ENCODE peak calls at places on chromosomes 13 and 19, in eight cellular contexts. G is T-cell, O is tibial artery, J is RWPE1, Z is H54, Q is AG09309, W is LoVo, I is M059J. T is an unnamed sample.

GRCh38 chr19:58579473-58580142 is 6.5 kb upstream of the MZF1 start:
- DNase-seq in Z (no peak), G (no peak), W (no peak), J (no peak), O (no peak), Q (no peak), I (no peak), T (no peak)

GRCh38 chr19:376111-376470 is 31.5 kb upstream of the MIER2 start:
- DNase-seq in I (no peak), Z (no peak), J (no peak), Q (no peak), W (no peak), O (no peak), G (no peak), T (no peak)

GRCh38 chr13:41746259-41746658 is 214.7 kb downstream of the VWA8 start:
- DNase-seq in Q (peak), J (peak), G (no peak), O (no peak), Z (no peak), I (peak), W (peak), T (no peak)

GRCh38 chr13:65597839-65598818 is 1632.0 kb downstream of the PCDH9 start:
- DNase-seq in O (no peak), G (no peak), I (peak), J (no peak), W (no peak), Z (no peak), Q (peak), T (no peak)

GRCh38 chr13:26929971-26930730 is 169.6 kb upstream of the GPR12 start:
- DNase-seq in I (peak), W (peak), Z (peak), J (peak), O (peak), Q (no peak), G (peak), T (peak)

GRCh38 chr19:45863840-45864628 is at the start of gene FOXA3:
- DNase-seq in W (peak), Q (no peak), J (no peak), Z (peak), G (no peak), O (no peak), I (peak), T (no peak)

GRCh38 chr19:45641274-45642105 is 2.3 kb upstream of the EML2 start:
- DNase-seq in J (peak), Q (no peak), I (peak), W (peak), O (peak), Z (peak), G (peak), T (peak)

GRCh38 chr13:105050696-105051095 is 1484.8 kb downstream of the EFNB2 start:
- DNase-seq in I (peak), Q (no peak), G (no peak), W (no peak), J (no peak), O (no peak), Z (no peak), T (no peak)

GRCh38 chr19:19372656-19373416 is 32.6 kb upstream of the GATAD2A start:
- DNase-seq in O (peak), J (peak), Z (peak), Q (no peak), W (peak), I (peak), G (no peak), T (no peak)

GRCh38 chr13:37118002-37118401 is 12.5 kb upstream of the CSNK1A1L start:
- DNase-seq in G (no peak), Q (no peak), J (no peak), W (no peak), I (no peak), Z (no peak), O (no peak), T (no peak)

GRCh38 chr19:34556500-34556899 is 74.9 kb downstream of the WTIP start:
- DNase-seq in O (no peak), Z (no peak), J (no peak), I (peak), G (no peak), Q (peak), W (no peak), T (no peak)

GRCh38 chr19:49058592-49058991 is 1.0 kb upstream of the CGB7 start:
- DNase-seq in O (no peak), Z (no peak), Q (no peak), W (no peak), G (no peak), I (peak), J (no peak), T (no peak)

GRCh38 chr13:25037057-25037813 is 58.7 kb upstream of the PABPC3 start:
- DNase-seq in J (peak), O (no peak), I (peak), W (peak), G (no peak), Z (peak), Q (peak), T (no peak)

GRCh38 chr19:4556574-4557185 is 2.8 kb downstream of the SEMA6B start:
- DNase-seq in O (no peak), Q (no peak), Z (no peak), J (peak), I (no peak), G (no peak), W (peak), T (no peak)

GRCh38 chr13:53105881-53106280 is 77.3 kb downstream of the OLFM4 start:
- DNase-seq in J (no peak), O (no peak), W (no peak), Q (no peak), G (no peak), I (no peak), Z (no peak), T (no peak)

GRCh38 chr19:1446713-1447564 is 3.0 kb upstream of the APC2 start:
- DNase-seq in Z (no peak), J (no peak), W (no peak), O (no peak), I (peak), Q (no peak), G (no peak), T (no peak)

GRCh38 chr13:51148952-51149573 is 38.0 kb upstream of the C13orf42 start:
- DNase-seq in G (no peak), W (peak), I (peak), O (no peak), J (peak), Q (peak), Z (no peak), T (peak)

GRCh38 chr19:51136891-51137551 is 5.1 kb upstream of the SIGLEC7 start:
- DNase-seq in W (no peak), I (no peak), Q (no peak), Z (no peak), J (no peak), O (peak), G (no peak), T (no peak)

GRCh38 chr13:30421093-30422055 is 919 bp upstream of the UBE2L5 start:
- DNase-seq in Q (no peak), W (peak), Z (peak), J (peak), O (peak), G (no peak), I (peak), T (no peak)

GRCh38 chr19:57803594-57804325 is 11.0 kb downstream of the ZNF552 start:
- DNase-seq in Q (peak), J (peak), I (peak), Z (peak), W (peak), O (no peak), G (no peak), T (no peak)

GRCh38 chr13:28138012-28138755 is at the start of gene PAN3:
- DNase-seq in I (peak), G (peak), O (peak), Q (peak), J (peak), Z (peak), W (peak), T (peak)

GRCh38 chr13:28035146-28035782 is 46.8 kb upstream of the URAD start:
- DNase-seq in Z (no peak), W (peak), J (no peak), I (peak), O (no peak), G (no peak), Q (no peak), T (no peak)

GRCh38 chr19:6772866-6773322 is 386 bp downstream of the VAV1 start:
- DNase-seq in I (no peak), Q (no peak), Z (no peak), W (no peak), G (no peak), J (no peak), O (no peak), T (no peak)

GRCh38 chr13:39749528-39749927 is 94.1 kb downstream of the COG6 start:
- DNase-seq in W (no peak), Q (no peak), Z (no peak), O (no peak), J (no peak), I (no peak), G (no peak), T (no peak)

GRCh38 chr13:38255600-38255999 is 94.1 kb upstream of the UFM1 start:
- DNase-seq in Q (no peak), W (no peak), O (no peak), J (no peak), I (peak), Z (no peak), G (no peak), T (no peak)

GRCh38 chr19:17333611-17334413 is 843 bp downstream of the ANO8 start:
- DNase-seq in G (peak), Q (no peak), W (peak), Z (peak), J (peak), I (peak), O (no peak), T (no peak)